ENCODE peak calls at places on chromosomes 6 and 20, in ten cellular contexts. I is pancreas; S is activated gamma-delta T cell treated with Interleukin-2 at 50 U/mL for 16 hours; P is activated CD8-positive, alpha-beta T cell treated with anti-CD3 and anti-CD28 coated beads, Interleukin-2, amount 10 ng/mL, durations not matched to agents 7 days and 5 days; J is RPMI8226; B is D341Med; T is NCI-H1092 treated with DMSO at 0.1 percent for 48 hours; Q is NCI-H69; L is KBM-7; A is GM10248. C is an unnamed sample.

GRCh38 chr20:61263084-61263695 is 11.1 kb downstream of the CDH4 start:
- DNase-seq in L (peak), J (peak), S (peak), A (no peak), T (no peak), Q (no peak), B (peak), P (peak), I (peak), C (peak)

GRCh38 chr20:46894971-46895905 is 595 bp downstream of the EYA2 start:
- DNase-seq in J (no peak), P (no peak), B (peak), L (no peak), T (peak), Q (peak), I (no peak), S (no peak), A (no peak), C (no peak)

GRCh38 chr6:40792183-40792582 is 205.0 kb upstream of the LRFN2 start:
- DNase-seq in B (no peak), A (no peak), Q (no peak), L (no peak), P (no peak), J (no peak), S (no peak), T (no peak), I (no peak), C (no peak)

GRCh38 chr6:106339334-106340029 is 13.9 kb upstream of the ATG5 start:
- DNase-seq in B (peak), I (no peak), J (peak), S (peak), A (peak), P (peak), T (peak), L (peak), Q (peak), C (peak)

GRCh38 chr20:18738055-18738454 is 75.5 kb upstream of the SCP2D1 start:
- DNase-seq in P (peak), L (no peak), S (peak), J (no peak), A (no peak), B (no peak), I (no peak), Q (peak), T (no peak), C (peak)

GRCh38 chr6:137743493-137743892 is 123.6 kb upstream of the TNFAIP3 start:
- DNase-seq in I (no peak), T (no peak), B (no peak), Q (no peak), J (no peak), S (no peak), L (no peak), P (no peak), A (no peak), C (no peak)

GRCh38 chr20:59573837-59574236 is 30.5 kb upstream of the PHACTR3 start:
- DNase-seq in Q (no peak), I (no peak), S (no peak), L (no peak), P (no peak), T (no peak), A (no peak), B (no peak), J (no peak), C (no peak)

GRCh38 chr6:68317366-68317765 is 317.7 kb upstream of the ADGRB3 start:
- DNase-seq in B (no peak), A (no peak), L (no peak), J (no peak), T (no peak), S (no peak), Q (no peak), P (no peak), I (no peak), C (no peak)

GRCh38 chr6:6758915-6759654 is 170.6 kb downstream of the LY86 start:
- DNase-seq in B (peak), T (peak), Q (peak), L (peak), S (no peak), A (peak), I (peak), J (peak), P (peak), C (peak)

GRCh38 chr6:6711832-6712231 is 123.3 kb downstream of the LY86 start:
- DNase-seq in S (no peak), Q (no peak), A (peak), P (peak), J (no peak), I (no peak), T (no peak), B (no peak), L (peak), C (peak)

GRCh38 chr20:36349384-36350170 is 43.4 kb downstream of the DLGAP4 start:
- DNase-seq in B (no peak), J (no peak), Q (no peak), P (no peak), T (no peak), L (no peak), I (no peak), A (no peak), S (no peak), C (no peak)

GRCh38 chr20:1567392-1568165 is 10.1 kb upstream of the SIRPD start:
- DNase-seq in I (no peak), B (no peak), Q (no peak), L (peak), S (no peak), P (no peak), T (no peak), J (no peak), A (no peak), C (no peak)

GRCh38 chr6:168132531-168133184 is 53.6 kb upstream of the FRMD1 start:
- DNase-seq in T (no peak), J (no peak), B (peak), S (no peak), L (no peak), Q (no peak), A (no peak), I (no peak), P (peak), C (no peak)

GRCh38 chr6:14841901-14842421 is 403.9 kb upstream of the JARID2 start:
- DNase-seq in I (no peak), J (no peak), S (no peak), A (no peak), Q (peak), T (no peak), P (no peak), B (no peak), L (no peak), C (no peak)

GRCh38 chr6:35687658-35688604 is 784 bp downstream of the FKBP5 start:
- DNase-seq in I (peak), S (peak), T (peak), P (peak), A (peak), L (peak), Q (peak), B (peak), J (peak), C (peak)

GRCh38 chr6:161104966-161105365 is 113.4 kb downstream of the MAP3K4 start:
- DNase-seq in L (no peak), A (no peak), I (no peak), Q (no peak), P (no peak), B (no peak), J (no peak), S (no peak), T (no peak), C (no peak)

GRCh38 chr20:1900321-1900791 is 5.1 kb downstream of the SIRPA start:
- DNase-seq in B (peak), Q (peak), I (no peak), L (peak), S (no peak), J (peak), A (peak), P (no peak), T (peak), C (no peak)

GRCh38 chr6:100838011-100838410 is 43.1 kb downstream of the ASCC3 start:
- DNase-seq in A (no peak), B (no peak), L (no peak), J (no peak), Q (no peak), I (no peak), S (no peak), T (no peak), P (no peak), C (no peak)

GRCh38 chr6:136609878-136610706 is 59.9 kb upstream of the MAP7 start:
- DNase-seq in Q (peak), B (no peak), I (no peak), J (no peak), L (peak), T (no peak), S (no peak), P (no peak), A (no peak), C (no peak)

GRCh38 chr20:47487175-47487917 is 14.3 kb upstream of the NCOA3 start:
- DNase-seq in S (peak), I (no peak), A (peak), P (peak), Q (peak), J (peak), L (peak), T (no peak), B (no peak), C (peak)

GRCh38 chr20:50401587-50402343 is 108.4 kb upstream of the PTPN1 start:
- DNase-seq in J (no peak), T (no peak), S (no peak), B (no peak), I (no peak), L (no peak), P (no peak), Q (no peak), A (no peak), C (no peak)

GRCh38 chr6:83417880-83418663 is 12.8 kb downstream of the ME1 start:
- DNase-seq in I (no peak), J (peak), Q (peak), T (peak), S (no peak), P (no peak), A (peak), B (peak), L (peak), C (no peak)

GRCh38 chr6:158409451-158409850 is 97.2 kb downstream of the TULP4 start:
- DNase-seq in T (no peak), J (no peak), I (no peak), S (no peak), B (no peak), L (peak), Q (peak), P (no peak), A (no peak), C (no peak)

GRCh38 chr20:57458400-57459160 is 66.4 kb downstream of the CTCFL start:
- DNase-seq in A (no peak), I (no peak), J (no peak), B (no peak), L (no peak), S (no peak), P (no peak), T (no peak), Q (no peak), C (no peak)

GRCh38 chr6:1527098-1527497 is 82.6 kb upstream of the FOXC1 start:
- DNase-seq in T (no peak), P (peak), I (no peak), Q (peak), B (no peak), A (no peak), S (no peak), J (peak), L (peak), C (peak)

GRCh38 chr6:157428418-157429202 is 47.6 kb downstream of the ZDHHC14 start:
- DNase-seq in P (no peak), L (no peak), J (no peak), I (no peak), A (no peak), S (no peak), Q (no peak), T (no peak), B (no peak), C (no peak)

GRCh38 chr6:112214749-112215269 is 39.6 kb downstream of the LAMA4 start:
- DNase-seq in Q (peak), S (no peak), L (no peak), T (peak), J (no peak), P (no peak), I (no peak), A (no peak), B (no peak), C (no peak)

GRCh38 chr6:33073431-33073871 is at the start of gene HLA-DPA1:
- DNase-seq in S (peak), I (no peak), L (peak), J (peak), A (peak), Q (no peak), B (peak), P (peak), T (no peak), C (peak)

GRCh38 chr20:48283470-48284110 is 498.3 kb upstream of the SULF2 start:
- DNase-seq in B (no peak), T (peak), Q (peak), J (peak), A (no peak), L (no peak), P (no peak), I (no peak), S (no peak), C (no peak)